ENCODE peak calls at places on chromosome 16, in four cellular contexts. L is MM.1S, O is GM23248, F is PC-3. J is an unnamed sample.

GRCh38 chr16:88353232-88353631 is 29.5 kb upstream of the ZNF469 start:
- DNase-seq in F (no peak), L (no peak), O (no peak), J (no peak)

GRCh38 chr16:20611350-20611902 is 35.3 kb upstream of the ACSM2B start:
- DNase-seq in O (no peak), F (no peak), L (no peak), J (no peak)

GRCh38 chr16:1929105-1929504 is 10.9 kb upstream of the HS3ST6 start:
- DNase-seq in L (peak; percentile 31), F (no peak), O (peak; percentile 66), J (no peak)

GRCh38 chr16:70390774-70391173 is 44.1 kb downstream of the DDX19A start:
- DNase-seq in L (no peak), F (peak; percentile 39), O (no peak), J (peak; percentile 42)

GRCh38 chr16:66004706-66005105 is 361.8 kb upstream of the CDH5 start:
- DNase-seq in L (no peak), O (peak; percentile 41), F (no peak), J (no peak)

GRCh38 chr16:87541004-87541881 is 48.4 kb upstream of the ZCCHC14 start:
- DNase-seq in O (peak; percentile 88), L (no peak), F (peak; percentile 40), J (peak; percentile 39)

GRCh38 chr16:57600048-57600835 is 28.2 kb upstream of the ADGRG1 start:
- DNase-seq in F (peak; percentile 66), L (peak; percentile 75), O (peak; percentile 57), J (peak; percentile 75)

GRCh38 chr16:69537706-69538080 is 28.1 kb upstream of the NFAT5 start:
- DNase-seq in O (no peak), F (no peak), L (no peak), J (no peak)

GRCh38 chr16:4631444-4631843 is 6.8 kb downstream of the MGRN1 start:
- DNase-seq in O (no peak), F (no peak), L (no peak), J (no peak)

GRCh38 chr16:82634955-82635610 is 8.3 kb downstream of the CDH13 start:
- DNase-seq in L (no peak), F (no peak), O (no peak), J (no peak)

GRCh38 chr16:86432048-86432447 is 78.3 kb upstream of the FOXF1 start:
- DNase-seq in O (no peak), F (no peak), L (no peak), J (no peak)

GRCh38 chr16:24036614-24037013 is 200.8 kb downstream of the PRKCB start:
- DNase-seq in F (peak; percentile 55), L (peak; percentile 40), O (peak; percentile 70), J (peak; percentile 75)

GRCh38 chr16:87335968-87336849 is 19.0 kb upstream of the C16orf95 start:
- DNase-seq in F (no peak), O (no peak), L (no peak), J (no peak)

GRCh38 chr16:3577302-3577752 is at the start of gene NLRC3:
- DNase-seq in O (no peak), F (no peak), L (no peak), J (no peak)
- TF ChIP-seq EZH2phosphoT487 in O (no peak), F (no peak), L (no peak), J (no peak)

DNA sequence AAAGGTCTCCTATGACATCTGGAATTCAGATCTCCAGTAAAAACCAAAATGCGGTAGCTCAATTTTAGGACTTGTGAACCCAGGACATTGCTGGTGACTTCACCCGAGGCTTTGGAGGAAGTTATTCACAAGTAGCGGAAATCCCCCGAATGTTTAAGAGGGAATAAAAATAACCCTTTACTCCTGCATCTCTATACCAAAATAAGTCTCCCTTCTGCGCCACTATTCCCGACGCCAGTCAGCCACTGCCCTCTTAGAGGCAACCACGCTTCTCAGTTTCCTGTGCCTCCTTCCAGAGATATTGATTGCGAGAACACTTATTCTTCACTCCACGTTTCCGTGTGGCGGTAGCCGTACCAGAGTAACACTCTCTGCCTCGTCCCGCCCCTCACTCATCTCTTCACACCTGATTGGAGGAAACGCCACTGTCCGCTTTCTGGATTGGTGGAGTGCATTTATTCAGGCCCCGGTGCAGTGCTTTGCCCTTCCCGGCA is 27.4 kb downstream of the EMP2 start:
- DNase-seq in F (no peak), L (peak; percentile 75), O (no peak), J (no peak)
- H3K4me3 ChIP-seq in F (no peak overlapping the region), L (peak overlapping the region; percentile 52), O (no peak overlapping the region), J (no peak overlapping the region)

GRCh38 chr16:80158766-80159165 is 382.0 kb upstream of the DYNLRB2 start:
- DNase-seq in L (no peak), O (peak; percentile 91), F (peak; percentile 4), J (no peak)
- TF ChIP-seq EZH2phosphoT487 in L (no peak), O (no peak), F (no peak), J (no peak)

GRCh38 chr16:73068546-73069401 is 20.8 kb upstream of the ZFHX3 start:
- DNase-seq in L (no peak), F (peak; percentile 72), O (peak; percentile 95), J (no peak)
- H3K4me3 ChIP-seq in L (no peak overlapping the region), F (no peak overlapping the region), O (peak overlapping the region; percentile 35), J (no peak overlapping the region)

GRCh38 chr16:49003022-49003421 is 278.6 kb downstream of the CBLN1 start:
- DNase-seq in L (no peak), F (no peak), O (no peak), J (no peak)
- TF ChIP-seq EZH2phosphoT487 in L (no peak), F (no peak), O (no peak), J (no peak)

GRCh38 chr16:84759906-84760305 is 59.9 kb upstream of the CRISPLD2 start:
- DNase-seq in F (no peak), O (no peak), L (no peak), J (no peak)
- H3K4me3 ChIP-seq in F (no peak overlapping the region), O (no peak overlapping the region), L (no peak overlapping the region), J (no peak overlapping the region)

DNA sequence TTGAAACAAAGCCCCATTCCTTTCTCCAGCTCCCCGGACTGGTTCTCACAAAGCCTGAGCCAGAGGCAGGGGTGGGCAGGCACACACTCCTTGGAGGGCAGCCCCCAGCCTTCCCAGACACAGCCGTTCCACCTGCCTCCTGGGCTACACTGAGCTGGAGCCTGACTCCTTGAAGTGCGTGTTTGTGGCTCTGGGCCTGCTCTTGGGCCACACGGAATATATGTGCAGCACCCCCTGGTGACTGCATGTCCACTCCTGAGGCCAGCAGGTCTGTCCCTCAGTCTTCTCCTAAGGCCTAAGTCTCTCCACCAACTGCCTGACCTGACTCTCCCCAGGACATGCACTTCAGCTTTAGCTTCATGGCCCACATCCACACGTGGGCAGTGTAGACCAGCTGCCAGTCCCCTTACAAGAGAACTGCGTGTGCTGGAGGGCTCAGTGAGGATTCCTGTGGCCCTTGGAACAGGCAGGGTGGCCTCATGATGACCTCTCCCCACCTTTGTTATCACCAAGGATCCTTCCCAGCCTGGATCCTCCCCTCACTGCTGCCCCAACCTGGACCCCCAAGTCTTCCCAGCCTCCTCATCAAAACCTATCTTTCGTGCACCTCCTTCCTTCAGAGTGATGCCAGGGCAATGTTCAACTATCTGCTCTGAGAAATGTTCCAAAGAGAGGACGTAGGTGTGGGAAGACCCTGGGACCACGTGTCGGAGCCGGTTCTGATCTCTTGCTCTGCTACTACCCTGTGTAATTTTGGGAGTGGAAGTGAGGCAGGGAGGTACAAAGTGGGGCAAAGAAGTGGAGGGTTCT is 12.4 kb upstream of the SLC6A2 start:
- DNase-seq in O (peak; percentile 19), F (no peak), L (no peak), J (no peak)
- TF ChIP-seq EZH2phosphoT487 in O (no peak), F (no peak), L (no peak), J (no peak)

J was measured in hepatocyte.